ENCODE peak calls at places on chromosomes 3 and 15, in six cellular contexts. One of them, this sample, is unnamed.

GRCh38 chr3:42216820-42217416 is 49.1 kb downstream of the CCK start:
- DNase-seq in A549: no peak
- DNase-seq in endothelial cell of umbilical vein: no peak
- DNase-seq in breast epithelium: no peak
- DNase-seq in transverse colon: no peak
- DNase-seq in HepG2: no peak
- DNase-seq in this sample: peak

GRCh38 chr3:54445630-54446029 is 323.3 kb downstream of the CACNA2D3 start:
- DNase-seq in A549: no peak
- DNase-seq in endothelial cell of umbilical vein: no peak
- DNase-seq in breast epithelium: no peak
- DNase-seq in transverse colon: no peak
- DNase-seq in HepG2: no peak
- DNase-seq in this sample: no peak

GRCh38 chr15:70088427-70088826 is 9.3 kb downstream of the TLE3 start:
- DNase-seq in A549: no peak
- DNase-seq in endothelial cell of umbilical vein: no peak
- DNase-seq in breast epithelium: no peak
- DNase-seq in transverse colon: no peak
- DNase-seq in HepG2: no peak
- DNase-seq in this sample: no peak

GRCh38 chr15:39363761-39364586 is 216.9 kb upstream of the THBS1 start:
- DNase-seq in A549: no peak
- DNase-seq in endothelial cell of umbilical vein: peak
- DNase-seq in breast epithelium: no peak
- DNase-seq in transverse colon: no peak
- DNase-seq in HepG2: peak
- DNase-seq in this sample: no peak

GRCh38 chr15:90402230-90402629 is 14.2 kb downstream of the IQGAP1 start:
- DNase-seq in A549: no peak
- DNase-seq in endothelial cell of umbilical vein: peak
- DNase-seq in breast epithelium: no peak
- DNase-seq in transverse colon: no peak
- DNase-seq in HepG2: peak
- DNase-seq in this sample: no peak

GRCh38 chr15:68415061-68415460 is 16.9 kb downstream of the ITGA11 start:
- DNase-seq in A549: no peak
- DNase-seq in endothelial cell of umbilical vein: no peak
- DNase-seq in breast epithelium: no peak
- DNase-seq in transverse colon: no peak
- DNase-seq in HepG2: no peak
- DNase-seq in this sample: no peak

GRCh38 chr15:56528136-56528535 is 63.2 kb upstream of the MNS1 start:
- DNase-seq in A549: no peak
- DNase-seq in endothelial cell of umbilical vein: peak
- DNase-seq in breast epithelium: no peak
- DNase-seq in transverse colon: no peak
- DNase-seq in HepG2: no peak
- DNase-seq in this sample: no peak

GRCh38 chr3:69290006-69290405 is 95.9 kb downstream of the FRMD4B start:
- DNase-seq in A549: no peak
- DNase-seq in endothelial cell of umbilical vein: peak
- DNase-seq in breast epithelium: no peak
- DNase-seq in transverse colon: no peak
- DNase-seq in HepG2: no peak
- DNase-seq in this sample: no peak

GRCh38 chr15:69484837-69485236 is 32.2 kb downstream of the RPLP1 start:
- DNase-seq in A549: no peak
- DNase-seq in endothelial cell of umbilical vein: no peak
- DNase-seq in breast epithelium: peak
- DNase-seq in transverse colon: peak
- DNase-seq in HepG2: no peak
- DNase-seq in this sample: no peak

GRCh38 chr15:28901987-28902745 is 16.4 kb downstream of the APBA2 start:
- DNase-seq in A549: no peak
- DNase-seq in endothelial cell of umbilical vein: no peak
- DNase-seq in breast epithelium: peak
- DNase-seq in transverse colon: no peak
- DNase-seq in HepG2: no peak
- DNase-seq in this sample: no peak

GRCh38 chr3:18290130-18290529 is 135.0 kb downstream of the SATB1 start:
- DNase-seq in A549: no peak
- DNase-seq in endothelial cell of umbilical vein: no peak
- DNase-seq in breast epithelium: no peak
- DNase-seq in transverse colon: no peak
- DNase-seq in HepG2: no peak
- DNase-seq in this sample: no peak

GRCh38 chr3:128334766-128335165 is 131.9 kb downstream of the DNAJB8 start:
- DNase-seq in A549: no peak
- DNase-seq in endothelial cell of umbilical vein: no peak
- DNase-seq in breast epithelium: peak
- DNase-seq in transverse colon: no peak
- DNase-seq in HepG2: no peak
- DNase-seq in this sample: no peak

GRCh38 chr3:39965997-39966396 is 156.6 kb downstream of the MYRIP start:
- DNase-seq in A549: no peak
- DNase-seq in endothelial cell of umbilical vein: no peak
- DNase-seq in breast epithelium: no peak
- DNase-seq in transverse colon: no peak
- DNase-seq in HepG2: no peak
- DNase-seq in this sample: no peak

GRCh38 chr3:150544040-150544439 is 2.3 kb downstream of the SERP1 start:
- DNase-seq in A549: no peak
- DNase-seq in endothelial cell of umbilical vein: peak
- DNase-seq in breast epithelium: no peak
- DNase-seq in transverse colon: no peak
- DNase-seq in HepG2: no peak
- DNase-seq in this sample: peak

GRCh38 chr15:81297580-81298575 is 26.1 kb downstream of the STARD5 start:
- DNase-seq in A549: no peak
- DNase-seq in endothelial cell of umbilical vein: no peak
- DNase-seq in breast epithelium: no peak
- DNase-seq in transverse colon: peak
- DNase-seq in HepG2: no peak
- DNase-seq in this sample: no peak

GRCh38 chr15:39869251-39869650 is 50.8 kb downstream of the GPR176 start:
- DNase-seq in A549: no peak
- DNase-seq in endothelial cell of umbilical vein: no peak
- DNase-seq in breast epithelium: no peak
- DNase-seq in transverse colon: no peak
- DNase-seq in HepG2: no peak
- DNase-seq in this sample: no peak

GRCh38 chr3:36965440-36965839 is 20.6 kb upstream of the TRANK1 start:
- DNase-seq in A549: no peak
- DNase-seq in endothelial cell of umbilical vein: no peak
- DNase-seq in breast epithelium: no peak
- DNase-seq in transverse colon: no peak
- DNase-seq in HepG2: no peak
- DNase-seq in this sample: no peak

GRCh38 chr3:177300039-177300833 is 103.0 kb upstream of the TBL1XR1 start:
- DNase-seq in A549: no peak
- DNase-seq in endothelial cell of umbilical vein: peak
- DNase-seq in breast epithelium: no peak
- DNase-seq in transverse colon: peak
- DNase-seq in HepG2: peak
- DNase-seq in this sample: no peak

GRCh38 chr15:36108539-36108938 is 470.9 kb upstream of the CDIN1 start:
- DNase-seq in A549: no peak
- DNase-seq in endothelial cell of umbilical vein: no peak
- DNase-seq in breast epithelium: no peak
- DNase-seq in transverse colon: no peak
- DNase-seq in HepG2: no peak
- DNase-seq in this sample: no peak

GRCh38 chr15:63172376-63173115 is 15.3 kb upstream of the RPS27L start:
- DNase-seq in A549: no peak
- DNase-seq in endothelial cell of umbilical vein: no peak
- DNase-seq in breast epithelium: no peak
- DNase-seq in transverse colon: no peak
- DNase-seq in HepG2: no peak
- DNase-seq in this sample: no peak

GRCh38 chr3:46987485-46988401 is 8.3 kb downstream of the NBEAL2 start:
- DNase-seq in A549: no peak
- DNase-seq in endothelial cell of umbilical vein: peak
- DNase-seq in breast epithelium: no peak
- DNase-seq in transverse colon: peak
- DNase-seq in HepG2: no peak
- DNase-seq in this sample: no peak
- TF ChIP-seq POLR2A in A549: no peak
- TF ChIP-seq POLR2A in endothelial cell of umbilical vein: no peak
- TF ChIP-seq POLR2A in breast epithelium: no peak
- TF ChIP-seq POLR2A in transverse colon: no peak
- TF ChIP-seq POLR2A in HepG2: no peak
- TF ChIP-seq POLR2A in this sample: no peak

GRCh38 chr3:57199895-57200297 is at the start of gene HESX1:
- DNase-seq in A549: no peak
- DNase-seq in endothelial cell of umbilical vein: no peak
- DNase-seq in breast epithelium: no peak
- DNase-seq in transverse colon: no peak
- DNase-seq in HepG2: no peak
- DNase-seq in this sample: no peak
- TF ChIP-seq POLR2A in A549: no peak
- TF ChIP-seq POLR2A in endothelial cell of umbilical vein: no peak
- TF ChIP-seq POLR2A in breast epithelium: no peak
- TF ChIP-seq POLR2A in transverse colon: no peak
- TF ChIP-seq POLR2A in HepG2: no peak
- TF ChIP-seq POLR2A in this sample: no peak

DNA sequence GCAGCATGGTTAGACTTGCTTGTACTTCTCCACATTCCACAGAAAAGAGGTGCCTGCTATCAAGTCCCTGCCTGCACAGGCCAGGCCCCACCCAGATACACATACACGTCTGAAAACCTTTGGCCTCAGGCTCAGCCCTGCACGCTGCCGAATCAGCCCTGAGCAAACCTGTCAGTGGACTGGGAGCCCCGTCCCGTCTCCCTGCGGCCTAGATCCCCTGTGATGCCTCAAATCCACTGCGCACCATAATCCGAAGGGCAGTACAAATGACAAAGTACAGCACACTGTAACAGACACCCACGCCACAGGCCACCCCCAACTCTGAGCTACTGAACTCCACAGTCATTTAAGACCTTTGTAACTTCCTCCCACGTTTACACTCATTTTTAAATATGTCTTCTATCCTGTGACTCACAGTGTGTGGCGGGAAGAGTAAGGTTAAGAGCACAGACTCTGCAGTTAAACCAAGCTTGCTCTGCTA is 67.1 kb downstream of the MB21D2 start:
- DNase-seq in A549: no peak
- DNase-seq in endothelial cell of umbilical vein: peak
- DNase-seq in breast epithelium: no peak
- DNase-seq in transverse colon: peak
- DNase-seq in HepG2: peak
- DNase-seq in this sample: peak
- TF ChIP-seq POLR2A in A549: no peak
- TF ChIP-seq POLR2A in endothelial cell of umbilical vein: no peak
- TF ChIP-seq POLR2A in breast epithelium: no peak
- TF ChIP-seq POLR2A in transverse colon: peak
- TF ChIP-seq POLR2A in HepG2: no peak
- TF ChIP-seq POLR2A in this sample: no peak

DNA sequence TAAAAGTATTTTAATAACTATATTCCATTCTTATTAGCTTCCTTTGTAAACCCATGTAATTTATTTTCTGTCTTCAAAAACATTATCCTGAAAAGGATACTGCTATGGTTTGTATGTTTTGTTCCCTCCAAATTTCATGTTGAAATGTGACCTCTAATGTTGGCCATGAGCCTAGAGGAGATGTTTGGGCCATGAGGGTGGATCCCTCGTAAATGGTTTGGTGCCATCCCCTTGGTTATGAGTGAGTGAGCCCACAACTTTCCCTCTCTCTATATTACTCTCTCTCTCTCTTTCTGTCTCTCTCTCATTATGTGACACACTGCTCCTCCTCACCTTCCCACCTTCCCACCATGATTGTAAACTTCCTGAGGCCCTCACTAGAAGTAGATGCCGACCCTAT is 357.7 kb downstream of the MFSD1 start:
- DNase-seq in A549: no peak
- DNase-seq in endothelial cell of umbilical vein: no peak
- DNase-seq in breast epithelium: no peak
- DNase-seq in transverse colon: no peak
- DNase-seq in HepG2: no peak
- DNase-seq in this sample: no peak
- TF ChIP-seq POLR2A in A549: no peak
- TF ChIP-seq POLR2A in endothelial cell of umbilical vein: no peak
- TF ChIP-seq POLR2A in breast epithelium: no peak
- TF ChIP-seq POLR2A in transverse colon: no peak
- TF ChIP-seq POLR2A in HepG2: no peak
- TF ChIP-seq POLR2A in this sample: no peak

GRCh38 chr3:35679409-35680080 is 40.2 kb downstream of the ARPP21 start:
- DNase-seq in A549: no peak
- DNase-seq in endothelial cell of umbilical vein: no peak
- DNase-seq in breast epithelium: no peak
- DNase-seq in transverse colon: no peak
- DNase-seq in HepG2: no peak
- DNase-seq in this sample: no peak
- TF ChIP-seq POLR2A in A549: no peak
- TF ChIP-seq POLR2A in endothelial cell of umbilical vein: no peak
- TF ChIP-seq POLR2A in breast epithelium: no peak
- TF ChIP-seq POLR2A in transverse colon: no peak
- TF ChIP-seq POLR2A in HepG2: no peak
- TF ChIP-seq POLR2A in this sample: no peak

DNA sequence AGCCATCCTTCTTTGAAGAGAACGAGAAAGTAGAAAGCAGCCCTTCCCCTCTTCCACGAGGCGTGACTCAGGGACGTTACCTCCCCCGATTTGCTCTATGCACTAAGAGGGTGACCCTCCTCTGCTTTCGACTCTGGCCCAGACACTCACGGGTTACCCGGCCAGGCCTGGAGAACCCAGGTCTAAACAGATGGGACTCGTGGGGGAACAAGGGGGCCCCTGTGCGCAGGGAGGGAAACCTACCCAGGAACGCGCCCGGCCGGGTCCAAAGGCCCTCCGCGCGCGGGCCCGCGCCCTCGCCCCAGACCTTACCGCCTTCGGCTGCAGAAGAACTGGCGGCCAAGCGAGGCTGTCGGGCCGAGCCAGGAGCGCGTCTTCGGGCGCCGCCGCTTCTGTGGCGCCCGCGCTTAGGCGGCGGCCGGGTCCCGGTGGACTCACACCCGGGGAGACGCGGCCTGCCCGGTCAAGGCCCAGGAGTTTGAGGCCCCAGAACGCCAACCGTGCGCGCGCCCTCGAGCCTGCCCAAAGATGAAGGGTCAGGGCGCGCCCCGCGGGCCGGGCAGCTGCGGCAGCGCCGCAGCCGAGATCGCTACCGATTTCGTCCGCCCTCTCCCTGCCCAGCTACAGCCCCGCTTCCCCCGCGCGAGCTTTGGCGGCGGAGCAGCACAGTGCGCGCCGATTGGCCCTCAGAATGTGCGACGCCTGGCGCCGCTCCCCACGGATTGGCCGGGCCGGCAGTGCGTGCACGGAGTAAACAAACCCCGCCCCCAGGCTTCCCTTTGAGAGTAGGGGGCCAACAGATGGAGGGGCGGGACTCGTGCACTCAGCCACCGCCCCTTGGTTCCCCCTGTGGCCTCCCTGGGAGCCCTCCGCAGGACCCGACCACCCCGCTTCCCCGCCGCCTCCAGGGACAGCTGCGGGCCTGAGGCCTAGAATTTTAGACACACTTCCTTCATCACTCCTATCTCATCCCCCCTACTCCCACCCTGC is at the start of gene TFDP2:
- DNase-seq in A549: peak
- DNase-seq in endothelial cell of umbilical vein: peak
- DNase-seq in breast epithelium: peak
- DNase-seq in transverse colon: peak
- DNase-seq in HepG2: peak
- DNase-seq in this sample: peak
- TF ChIP-seq POLR2A in A549: no peak
- TF ChIP-seq POLR2A in endothelial cell of umbilical vein: no peak
- TF ChIP-seq POLR2A in breast epithelium: peak
- TF ChIP-seq POLR2A in transverse colon: peak
- TF ChIP-seq POLR2A in HepG2: peak
- TF ChIP-seq POLR2A in this sample: peak

This sample was measured in H54.